ENCODE peak calls at places on chromosomes 6 and 20, in five cellular contexts. N is neural progenitor cell, K is cardiac muscle cell, W is kidney epithelial cell, C is GM23248. G is an unnamed sample.

GRCh38 chr6:161168281-161168891 is 105.5 kb downstream of the AGPAT4 start:
- DNase-seq in N (peak; percentile 75), K (peak; percentile 83), W (peak; percentile 91), C (peak; percentile 99), G (peak; percentile 94)

GRCh38 chr20:37681384-37681977 is 12.3 kb upstream of the CTNNBL1 start:
- DNase-seq in N (peak; percentile 39), K (no peak), W (no peak), C (no peak), G (no peak)

GRCh38 chr6:160978141-160978926 is 13.2 kb upstream of the MAP3K4 start:
- DNase-seq in N (no peak), K (peak; percentile 30), W (no peak), C (peak; percentile 94), G (peak; percentile 59)

GRCh38 chr6:70298070-70298469 is 4.8 kb downstream of the COL9A1 start:
- DNase-seq in N (no peak), K (no peak), W (no peak), C (no peak), G (no peak)

GRCh38 chr6:157695301-157696030 is 127.6 kb upstream of the SNX9 start:
- DNase-seq in N (no peak), K (no peak), W (no peak), C (no peak), G (no peak)

GRCh38 chr6:146768722-146769121 is 169.9 kb downstream of the ADGB start:
- DNase-seq in N (no peak), K (no peak), W (no peak), C (no peak), G (no peak)

GRCh38 chr20:34271961-34272360 is 30.7 kb downstream of the ASIP start:
- DNase-seq in N (no peak), K (peak; percentile 88), W (peak; percentile 18), C (peak; percentile 89), G (peak; percentile 75)

GRCh38 chr20:35539756-35540212 is 2.1 kb upstream of the ERGIC3 start:
- DNase-seq in N (peak; percentile 90), K (peak; percentile 47), W (no peak), C (no peak), G (no peak)

GRCh38 chr20:36856691-36857635 is 19.0 kb upstream of the TLDC2 start:
- DNase-seq in N (no peak), K (peak; percentile 76), W (no peak), C (peak; percentile 58), G (no peak)

GRCh38 chr6:153160221-153160620 is 29.1 kb upstream of the RGS17 start:
- DNase-seq in N (no peak), K (peak; percentile 20), W (no peak), C (no peak), G (no peak)

GRCh38 chr6:20338160-20338559 is 63.5 kb upstream of the E2F3 start:
- DNase-seq in N (no peak), K (no peak), W (peak; percentile 21), C (no peak), G (no peak)

GRCh38 chr6:46657642-46658041 is 4.9 kb downstream of the SLC25A27 start:
- DNase-seq in N (no peak), K (no peak), W (no peak), C (no peak), G (no peak)

GRCh38 chr6:46655803-46656202 is 3.0 kb downstream of the SLC25A27 start:
- DNase-seq in N (peak; percentile 74), K (peak; percentile 8), W (no peak), C (no peak), G (no peak)

GRCh38 chr6:46661500-46661899 is 8.7 kb downstream of the SLC25A27 start:
- DNase-seq in N (no peak), K (no peak), W (no peak), C (no peak), G (no peak)
- H3K4me3 ChIP-seq in N (no peak overlapping the region), K (no peak overlapping the region), W (no peak overlapping the region), C (no peak overlapping the region), G (no peak overlapping the region)

DNA sequence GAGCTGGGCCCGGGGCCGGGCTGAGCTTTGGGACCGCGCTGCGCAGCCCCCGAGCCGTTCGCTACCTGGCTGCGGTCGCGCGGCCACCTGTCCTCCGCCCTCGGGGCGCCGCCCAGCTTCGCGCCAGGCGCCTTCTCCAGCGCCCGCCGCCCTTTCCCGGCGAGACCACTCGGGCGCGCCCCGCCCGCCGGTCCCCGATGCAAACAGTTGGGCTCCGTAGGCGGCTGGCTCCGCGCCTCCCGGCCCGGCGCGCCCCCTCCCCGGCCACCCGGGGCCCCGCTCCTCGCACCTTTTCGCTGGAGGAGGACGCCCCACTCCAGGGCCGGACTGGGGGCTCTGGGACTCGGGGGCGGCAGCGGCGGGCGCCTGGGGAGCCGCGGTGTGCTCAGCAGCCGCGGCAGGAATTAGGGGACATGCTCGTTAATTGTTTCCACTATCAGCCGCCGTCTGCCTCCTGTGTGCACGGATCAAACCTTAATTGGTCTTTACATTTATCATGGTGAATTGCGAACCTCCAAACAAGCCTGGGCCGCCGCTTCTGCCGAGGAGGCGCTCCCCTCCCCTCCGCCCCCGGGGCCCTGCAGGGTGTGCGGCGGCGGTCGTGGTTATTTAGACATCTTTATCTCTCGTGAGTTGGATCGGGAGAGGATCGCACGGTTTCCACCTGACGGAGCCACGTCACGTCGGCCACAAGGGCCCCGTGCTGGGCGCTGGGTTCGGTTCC is 916 bp upstream of the CNR1 start:
- DNase-seq in N (peak; percentile 62), K (no peak), W (no peak), C (no peak), G (no peak)
- H3K27me3 ChIP-seq in N (peaks cover 77% of the 10 kb centered on the region), K (peaks cover 81% of the 10 kb centered on the region), W (peaks cover 17% of the 10 kb centered on the region), C (peaks cover 72% of the 10 kb centered on the region), G (peaks cover 38% of the 10 kb centered on the region)

DNA sequence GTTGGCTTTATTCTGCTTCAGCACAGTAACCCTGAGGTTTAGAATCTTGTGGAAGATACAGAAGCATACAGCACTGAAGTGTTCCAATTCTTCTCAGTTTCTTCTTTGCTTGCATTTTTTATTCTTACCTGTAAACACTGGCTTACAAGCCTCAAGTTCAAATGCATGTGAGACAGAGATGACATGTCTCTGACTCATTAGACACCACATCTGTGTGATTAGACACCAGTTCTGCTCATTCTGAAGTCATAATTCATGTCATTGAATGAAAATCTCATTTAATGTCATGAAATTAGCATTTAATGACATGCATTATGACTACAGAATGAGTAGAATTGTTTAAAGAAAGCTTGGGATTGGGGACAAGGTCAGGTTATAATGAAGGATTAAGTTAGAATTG is 5.8 kb downstream of the GZF1 start:
- DNase-seq in N (no peak), K (no peak), W (no peak), C (peak; percentile 55), G (no peak)
- H3K36me3 ChIP-seq in N (peaks cover 18% of the 10 kb centered on the region), K (peaks cover 36% of the 10 kb centered on the region), W (peaks cover 2% of the 10 kb centered on the region), C (peaks cover 23% of the 10 kb centered on the region), G (peaks cover 51% of the 10 kb centered on the region)

GRCh38 chr6:37257320-37257633 is 295 bp upstream of the TBC1D22B start:
- DNase-seq in N (no peak), K (no peak), W (no peak), C (no peak), G (no peak)
- H3K4me3 ChIP-seq in N (peak overlapping the region; percentile 68), K (peak overlapping the region; percentile 69), W (peak overlapping the region; percentile 89), C (peak overlapping the region; percentile 91), G (peak overlapping the region; percentile 85)